ENCODE peak calls at places on chromosomes 13 and 19, in five cellular contexts. O, N, W, F and Y are unnamed samples. For H3K27me3, the result is how much of the 10 kb centered on the place peaks cover.

GRCh38 chr19:41866284-41866683 is 6.2 kb downstream of the RPS19 start:
- DNase-seq in O (no peak), N (peak), W (no peak), F (no peak), Y (no peak)

GRCh38 chr13:42970824-42971669 is 21.0 kb downstream of the EPSTI1 start:
- DNase-seq in O (peak), N (peak), W (peak), F (peak), Y (peak)

GRCh38 chr13:109479991-109480696 is 306.2 kb downstream of the IRS2 start:
- DNase-seq in O (peak), N (no peak), W (no peak), F (no peak), Y (no peak)

GRCh38 chr13:36736119-36736726 is 62.4 kb downstream of the SERTM1 start:
- DNase-seq in O (peak), N (peak), W (peak), F (peak), Y (peak)

GRCh38 chr19:2922987-2923386 is 21.8 kb downstream of the ZNF77 start:
- DNase-seq in O (no peak), N (no peak), W (no peak), F (no peak), Y (no peak)

GRCh38 chr19:16015805-16016173 is 60.5 kb upstream of the TPM4 start:
- DNase-seq in O (no peak), N (no peak), W (no peak), F (no peak), Y (no peak)

GRCh38 chr19:35869327-35870123 is 1.2 kb downstream of the APLP1 start:
- DNase-seq in O (peak), N (peak), W (peak), F (peak), Y (peak)

GRCh38 chr13:95199896-95200295 is 101.4 kb downstream of the ABCC4 start:
- DNase-seq in O (no peak), N (no peak), W (no peak), F (no peak), Y (no peak)

GRCh38 chr19:38693380-38694223 is 46.2 kb downstream of the ACTN4 start:
- DNase-seq in O (peak), N (peak), W (peak), F (peak), Y (peak)

GRCh38 chr19:10009269-10009665 is 1.0 kb downstream of the COL5A3 start:
- DNase-seq in O (peak), N (peak), W (peak), F (no peak), Y (no peak)

GRCh38 chr13:57345526-57345925 is 178.5 kb downstream of the PRR20E start:
- DNase-seq in O (no peak), N (no peak), W (no peak), F (no peak), Y (no peak)

GRCh38 chr19:42198676-42199439 is 18.6 kb downstream of the DEDD2 start:
- DNase-seq in O (no peak), N (peak), W (peak), F (no peak), Y (peak)

GRCh38 chr13:110702591-110703526 is 3.1 kb downstream of the CARS2 start:
- DNase-seq in O (peak), N (no peak), W (no peak), F (no peak), Y (no peak)

GRCh38 chr19:49135686-49136085 is 16.3 kb downstream of the PPFIA3 start:
- DNase-seq in O (no peak), N (no peak), W (no peak), F (no peak), Y (no peak)

GRCh38 chr19:41018736-41019290 is 27.7 kb downstream of the CYP2B6 start:
- DNase-seq in O (no peak), N (no peak), W (no peak), F (no peak), Y (no peak)

GRCh38 chr13:81207221-81207620 is 866.3 kb upstream of the SPRY2 start:
- DNase-seq in O (no peak), N (no peak), W (no peak), F (no peak), Y (no peak)

GRCh38 chr19:15107056-15108010 is at the start of gene SYDE1:
- DNase-seq in O (no peak), N (peak), W (no peak), F (peak), Y (no peak)

GRCh38 chr19:13849991-13850909 is 26.7 kb upstream of the NANOS3 start:
- DNase-seq in O (peak), N (no peak), W (peak), F (peak), Y (peak)

GRCh38 chr13:61286148-61286745 is 129.4 kb downstream of the PCDH20 start:
- DNase-seq in O (no peak), N (peak), W (no peak), F (peak), Y (no peak)

GRCh38 chr13:26855071-26855470 is 94.5 kb upstream of the GPR12 start:
- DNase-seq in O (no peak), N (no peak), W (no peak), F (no peak), Y (no peak)

GRCh38 chr13:33723365-33723764 is 94.6 kb upstream of the RFC3 start:
- DNase-seq in O (no peak), N (no peak), W (no peak), F (no peak), Y (no peak)

GRCh38 chr13:33053397-33054066 is 37.3 kb downstream of the KL start:
- DNase-seq in O (no peak), N (no peak), W (no peak), F (no peak), Y (no peak)

GRCh38 chr13:33402975-33403374 is 117.4 kb upstream of the STARD13 start:
- DNase-seq in O (no peak), N (no peak), W (no peak), F (no peak), Y (no peak)

GRCh38 chr13:42275098-42275471 is 3.1 kb downstream of the AKAP11 start:
- DNase-seq in O (no peak), N (no peak), W (no peak), F (no peak), Y (no peak)

GRCh38 chr13:101621099-101621498 is 168.6 kb downstream of the ITGBL1 start:
- DNase-seq in O (no peak), N (no peak), W (no peak), F (no peak), Y (no peak)

GRCh38 chr19:12828494-12828893 is 5.9 kb downstream of the RTBDN start:
- DNase-seq in O (no peak), N (peak), W (peak), F (no peak), Y (peak)

GRCh38 chr19:41595890-41596280 is 19.9 kb downstream of the CEACAM21 start:
- DNase-seq in O (no peak), N (no peak), W (no peak), F (no peak), Y (no peak)

GRCh38 chr19:12997967-12998940 is 3.0 kb downstream of the NFIX start:
- DNase-seq in O (no peak), N (no peak), W (no peak), F (no peak), Y (no peak)

GRCh38 chr19:41886761-41887710 is 4.1 kb downstream of the ARHGEF1 start:
- DNase-seq in O (no peak), N (peak), W (peak), F (no peak), Y (peak)

GRCh38 chr13:98581971-98582702 is 5.2 kb upstream of the STK24 start:
- DNase-seq in O (peak), N (no peak), W (no peak), F (no peak), Y (no peak)

GRCh38 chr13:110965038-110965754 is 50.3 kb upstream of the ANKRD10 start:
- DNase-seq in O (peak), N (no peak), W (no peak), F (no peak), Y (peak)

GRCh38 chr13:76556632-76557031 is 329.6 kb downstream of the KCTD12 start:
- DNase-seq in O (no peak), N (no peak), W (no peak), F (no peak), Y (no peak)

GRCh38 chr13:45055198-45055901 is 65.0 kb upstream of the GTF2F2 start:
- DNase-seq in O (peak), N (no peak), W (peak), F (no peak), Y (peak)

GRCh38 chr13:80259159-80259558 is 81.8 kb downstream of the SPRY2 start:
- DNase-seq in O (no peak), N (no peak), W (peak), F (no peak), Y (no peak)

GRCh38 chr13:33016414-33017409 is at the start of gene KL:
- DNase-seq in O (no peak), N (no peak), W (peak), F (no peak), Y (no peak)

GRCh38 chr13:112104873-112105234 is 37.9 kb downstream of the SOX1 start:
- DNase-seq in O (no peak), N (no peak), W (no peak), F (no peak), Y (no peak)

GRCh38 chr13:112103260-112103843 is 36.4 kb downstream of the SOX1 start:
- DNase-seq in O (no peak), N (no peak), W (no peak), F (no peak), Y (no peak)

GRCh38 chr13:112101360-112101930 is 34.5 kb downstream of the SOX1 start:
- DNase-seq in O (no peak), N (no peak), W (no peak), F (no peak), Y (no peak)

GRCh38 chr13:112103971-112104872 is 37.3 kb downstream of the SOX1 start:
- DNase-seq in O (no peak), N (no peak), W (no peak), F (peak), Y (no peak)

GRCh38 chr13:112102243-112102642 is 35.3 kb downstream of the SOX1 start:
- DNase-seq in O (no peak), N (no peak), W (no peak), F (no peak), Y (no peak)
- H3K27me3 ChIP-seq in O (under half), N (under half), W (half or more), F (half or more), Y (under half)

GRCh38 chr19:44092108-44092507 is 2.1 kb upstream of the ZNF224 start:
- DNase-seq in O (no peak), N (no peak), W (no peak), F (no peak), Y (no peak)

DNA sequence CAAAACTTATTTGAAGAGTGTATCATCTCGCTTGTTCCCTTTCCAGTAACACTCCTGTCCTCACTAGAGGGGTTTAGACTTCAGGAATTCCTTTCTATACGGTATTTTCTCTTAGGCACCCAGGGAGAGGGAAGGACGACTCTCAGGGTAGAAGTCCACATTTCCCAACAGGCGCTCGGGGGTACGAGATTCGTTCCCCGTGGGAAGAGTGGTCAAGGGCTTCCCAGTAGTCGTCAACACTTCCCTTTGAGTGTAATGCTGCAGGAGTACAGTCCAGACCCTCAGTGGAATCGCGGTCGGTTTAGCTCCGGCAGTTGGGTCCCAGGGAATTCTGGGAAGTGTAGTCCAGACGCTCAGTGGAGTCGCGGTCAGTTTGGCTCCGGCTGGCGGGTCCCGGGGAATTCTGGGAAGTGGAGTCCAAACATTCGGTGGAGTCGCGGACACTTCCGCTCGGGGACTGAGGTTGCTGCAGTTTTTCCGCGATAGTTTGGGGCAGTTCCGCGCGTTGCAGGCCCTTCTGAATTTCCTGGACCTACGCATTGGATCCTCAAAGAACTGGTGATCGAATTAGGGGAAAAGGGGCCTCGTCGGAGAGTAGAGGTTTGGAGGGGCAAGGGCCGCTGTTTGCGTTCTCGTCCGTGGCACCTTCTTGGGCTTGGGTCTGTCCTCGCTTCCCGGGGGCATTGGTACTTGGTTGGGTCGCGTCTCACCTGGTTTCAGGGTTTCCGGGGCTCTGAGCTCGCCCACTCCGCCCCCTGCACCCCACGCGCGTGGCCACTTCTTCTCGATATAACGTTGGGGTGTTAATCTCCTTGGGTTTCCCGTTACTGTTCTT is at the start of gene ZNF224:
- DNase-seq in O (peak), N (peak), W (peak), F (peak), Y (peak)
- H3K27me3 ChIP-seq in O (under half), N (under half), W (under half), F (under half), Y (under half)

GRCh38 chr19:5331790-5332189 is 8.8 kb downstream of the PTPRS start:
- DNase-seq in O (no peak), N (no peak), W (no peak), F (no peak), Y (no peak)
- H3K27me3 ChIP-seq in O (under half), N (under half), W (under half), F (under half), Y (under half)

DNA sequence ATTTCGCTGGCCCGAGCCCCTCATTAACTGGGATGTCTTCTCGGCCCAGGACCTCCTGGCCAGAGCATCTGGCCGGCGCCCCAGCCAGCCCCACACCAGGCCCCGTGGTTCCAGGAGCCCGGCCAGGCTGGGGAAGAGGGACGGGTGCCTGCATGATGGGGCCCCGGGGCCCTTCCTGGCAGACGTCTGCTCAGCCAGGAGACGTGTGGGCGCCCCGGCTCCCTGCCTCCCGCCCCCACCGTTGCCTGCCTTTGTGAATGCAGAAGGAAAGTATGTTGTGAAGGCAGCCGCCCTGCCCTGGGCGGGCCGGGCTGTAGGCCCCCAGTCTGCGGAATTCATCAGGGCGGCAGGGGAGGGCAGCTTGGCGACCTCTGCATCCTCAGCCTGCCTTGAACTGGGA is 4.4 kb upstream of the COMP start:
- DNase-seq in O (no peak), N (no peak), W (no peak), F (no peak), Y (no peak)
- H3K27me3 ChIP-seq in O (half or more), N (under half), W (half or more), F (half or more), Y (under half)

GRCh38 chr19:17950310-17951150 is 16.4 kb upstream of the KCNN1 start:
- DNase-seq in O (no peak), N (no peak), W (no peak), F (no peak), Y (no peak)
- H3K27me3 ChIP-seq in O (half or more), N (under half), W (half or more), F (under half), Y (under half)